ENCODE peak calls at places on chromosomes 3 and 15, in five cellular contexts. H, M, E, C and W are unnamed samples. For H3K4me1, the result is how much of the 10 kb centered on the place peaks cover.

GRCh38 chr3:45088543-45088942 is 57.6 kb downstream of the CDCP1 start:
- DNase-seq in M (no peak), C (peak), H (peak), E (no peak), W (peak)

GRCh38 chr15:62644216-62644873 is 398.2 kb upstream of the TPM1 start:
- DNase-seq in C (no peak), M (no peak), E (no peak), H (no peak), W (no peak)

GRCh38 chr3:143674100-143674968 is 173.9 kb downstream of the SLC9A9 start:
- DNase-seq in M (peak), C (peak), H (peak), E (peak), W (peak)

GRCh38 chr15:65406402-65407000 is 16.2 kb downstream of the IGDCC4 start:
- DNase-seq in E (no peak), C (no peak), M (no peak), H (no peak), W (no peak)

GRCh38 chr3:136543385-136543784 is 208.8 kb downstream of the STAG1 start:
- DNase-seq in M (no peak), E (no peak), H (no peak), C (no peak), W (no peak)

GRCh38 chr3:114112696-114113095 is 56.2 kb downstream of the QTRT2 start:
- DNase-seq in C (no peak), E (no peak), M (no peak), H (no peak), W (no peak)

GRCh38 chr3:196454935-196455334 is 22.7 kb upstream of the UBXN7 start:
- DNase-seq in C (no peak), E (no peak), M (no peak), H (no peak), W (no peak)

GRCh38 chr3:114014211-114014610 is 42.1 kb downstream of the CCDC191 start:
- DNase-seq in C (no peak), E (no peak), M (no peak), H (no peak), W (peak)

GRCh38 chr3:56314842-56315241 is 153.4 kb downstream of the ERC2 start:
- DNase-seq in M (no peak), H (no peak), C (peak), E (no peak), W (no peak)

GRCh38 chr15:44596511-44597010 is 59.6 kb downstream of the EIF3J start:
- DNase-seq in H (no peak), M (no peak), E (no peak), C (no peak), W (no peak)

GRCh38 chr15:56491110-56491722 is 26.3 kb upstream of the MNS1 start:
- DNase-seq in C (peak), H (peak), E (peak), M (peak), W (peak)

GRCh38 chr3:160132226-160132625 is 93.0 kb upstream of the C3orf80 start:
- DNase-seq in H (no peak), E (no peak), M (no peak), C (no peak), W (no peak)

GRCh38 chr3:147189016-147189415 is 217.3 kb downstream of the ZIC4 start:
- DNase-seq in C (no peak), H (no peak), M (no peak), E (no peak), W (no peak)

GRCh38 chr3:39294446-39295183 is 14.8 kb upstream of the CX3CR1 start:
- DNase-seq in M (no peak), E (no peak), H (no peak), C (no peak), W (no peak)

GRCh38 chr15:89776274-89777072 is at the start of gene MESP2:
- DNase-seq in H (peak), M (peak), C (peak), E (peak), W (peak)

GRCh38 chr3:113166719-113167492 is 44.5 kb upstream of the BOC start:
- DNase-seq in H (peak), C (peak), E (peak), M (peak), W (no peak)

GRCh38 chr3:113629941-113630340 is 66.5 kb downstream of the USF3 start:
- DNase-seq in C (no peak), M (no peak), H (peak), E (no peak), W (no peak)

GRCh38 chr3:153245661-153246060 is 83.6 kb downstream of the RAP2B start:
- DNase-seq in E (no peak), C (no peak), M (no peak), H (no peak), W (no peak)

GRCh38 chr3:47159153-47159552 is 4.8 kb downstream of the SETD2 start:
- DNase-seq in E (no peak), M (no peak), H (no peak), C (no peak), W (no peak)

DNA sequence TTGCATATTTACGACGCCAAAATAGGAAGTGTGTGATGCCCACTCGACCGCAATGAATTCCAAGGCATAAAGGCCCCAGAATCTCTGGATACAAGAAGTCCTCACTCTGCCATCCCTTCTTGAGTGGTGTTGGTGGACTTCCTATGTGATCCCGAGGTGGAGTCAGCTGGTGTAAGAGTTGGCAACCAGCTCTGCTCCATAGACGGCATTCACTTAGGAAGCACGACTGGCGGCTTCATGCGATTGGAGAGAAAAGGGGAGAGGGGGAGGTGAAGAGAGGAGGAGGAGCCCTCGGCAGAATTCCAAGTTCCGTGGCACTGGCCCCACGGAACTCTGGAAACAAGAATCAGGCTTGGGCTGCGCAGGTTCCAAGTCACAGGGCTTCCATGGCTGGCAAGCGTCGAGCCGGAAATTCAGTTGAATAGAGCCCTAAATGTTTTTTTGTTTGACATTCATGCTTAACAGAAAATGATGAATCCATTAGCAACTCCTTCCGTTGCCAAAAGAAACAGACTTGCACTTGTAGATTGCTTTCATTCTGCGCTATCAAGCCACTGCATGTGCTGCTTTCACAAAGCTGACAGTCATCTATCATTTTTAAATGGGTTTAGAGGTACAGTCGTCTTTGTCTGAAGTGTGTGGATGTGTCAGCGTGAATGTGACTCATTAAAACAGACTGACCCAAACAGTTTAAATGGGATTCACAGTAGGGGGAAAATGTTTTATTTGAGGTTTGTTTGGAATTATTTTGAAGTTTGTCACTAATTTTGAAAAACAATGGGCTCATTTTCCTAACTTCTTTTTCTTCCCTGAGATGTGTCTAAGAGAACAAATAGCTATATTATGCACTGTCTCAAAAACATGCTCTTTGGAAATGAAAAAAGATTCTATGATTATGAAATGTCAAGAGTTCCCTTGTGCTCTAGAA is 428.3 kb upstream of the ATP11B start:
- DNase-seq in H (peak), C (peak), M (no peak), E (no peak), W (no peak)
- H3K27ac ChIP-seq in H (no peak), C (no peak), M (no peak), E (no peak), W (no peak)

DNA sequence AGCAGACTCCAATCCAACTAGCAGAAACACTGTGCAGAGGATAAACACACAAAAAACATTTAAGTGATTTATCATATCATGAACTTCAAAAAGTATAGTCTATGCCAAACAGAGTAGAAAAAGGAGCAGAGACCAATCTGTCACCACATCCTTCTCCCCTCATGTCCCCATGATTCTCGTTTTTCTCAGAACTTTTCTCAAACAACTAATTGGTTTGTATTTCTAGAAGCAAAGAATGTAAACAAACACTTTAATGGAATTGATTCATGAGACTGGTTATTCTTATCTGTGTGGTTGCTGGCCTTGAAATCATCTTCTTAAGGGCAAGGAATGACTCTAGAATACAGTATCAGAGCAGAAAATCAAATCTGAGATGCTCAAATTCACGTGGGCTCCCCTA is 294.2 kb upstream of the THBS1 start:
- DNase-seq in H (no peak), E (no peak), M (no peak), C (no peak), W (no peak)
- H3K4me1 ChIP-seq in H (under half), E (under half), M (under half), C (under half), W (under half)

DNA sequence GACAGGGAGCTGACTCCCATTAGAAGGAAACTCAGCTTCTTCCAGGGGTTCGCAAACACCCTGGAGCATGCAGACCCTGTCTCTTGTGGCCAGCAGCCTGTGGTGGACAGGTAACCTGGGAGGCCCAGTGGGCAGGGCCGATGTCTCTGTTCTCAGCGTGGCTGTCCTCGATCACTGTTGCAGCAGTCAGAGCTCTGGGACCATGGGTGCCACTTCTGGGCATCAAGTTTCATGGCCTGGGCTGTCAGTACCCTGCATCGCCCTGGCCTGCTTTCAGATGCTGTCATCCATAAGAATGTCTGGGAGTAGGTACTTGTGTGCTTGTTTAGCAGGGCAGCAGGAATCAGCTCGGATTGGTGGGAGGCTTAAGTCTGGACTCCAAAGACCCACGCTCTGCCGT is 54.4 kb downstream of the SLC6A6 start:
- DNase-seq in H (no peak), C (no peak), M (no peak), E (no peak), W (no peak)
- TF ChIP-seq POLR2A in H (no peak), C (no peak), M (no peak), E (no peak), W (no peak)

DNA sequence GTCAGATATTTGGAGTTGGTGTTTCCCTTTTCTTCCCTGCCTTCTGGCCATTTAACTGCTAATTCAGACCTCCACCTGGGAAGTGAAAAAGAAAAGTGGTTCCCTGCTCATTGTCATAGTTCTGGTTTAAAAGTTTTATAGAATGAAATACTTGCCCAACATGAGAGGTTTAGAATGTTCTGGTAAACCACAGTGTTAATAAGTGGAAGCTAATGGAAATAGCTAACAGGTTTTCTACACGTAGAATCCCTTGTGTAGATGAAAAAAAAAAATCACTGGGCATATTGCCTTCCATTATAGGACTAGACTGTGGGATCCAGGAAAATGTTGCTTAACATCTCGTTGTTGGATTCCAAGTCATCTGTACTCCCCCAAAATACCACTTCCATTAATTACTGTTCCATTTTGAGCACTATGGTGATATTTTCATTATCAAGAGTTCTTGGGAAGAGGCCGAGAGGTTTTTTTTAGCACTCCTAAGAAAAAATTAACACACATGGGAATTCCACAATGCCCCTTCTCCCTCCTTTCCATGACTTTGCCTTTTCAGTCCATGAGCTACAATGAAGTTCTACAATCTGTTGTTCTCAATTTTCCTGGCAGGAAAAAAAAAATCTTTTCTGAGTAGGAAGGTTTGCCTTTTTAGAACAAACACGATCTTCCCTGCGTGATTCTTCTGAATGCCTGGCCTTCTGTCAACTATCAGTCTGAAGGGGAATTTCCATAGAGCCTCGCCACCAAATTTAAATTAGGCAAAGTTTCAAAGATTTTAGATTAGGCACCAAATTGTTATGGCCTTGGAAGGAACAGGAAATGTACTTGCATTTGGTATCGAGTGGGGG is 74.4 kb upstream of the CTDSPL start:
- DNase-seq in E (no peak), C (no peak), H (no peak), M (no peak), W (peak)
- H3K27ac ChIP-seq in E (peak), C (peak), H (peak), M (no peak), W (peak)

GRCh38 chr3:23217872-23218554 is 14.9 kb downstream of the UBE2E2 start:
- DNase-seq in E (no peak), C (no peak), H (no peak), M (no peak), W (no peak)

GRCh38 chr3:23221136-23221535 is 18.0 kb downstream of the UBE2E2 start:
- DNase-seq in M (no peak), E (no peak), H (no peak), C (no peak), W (no peak)

GRCh38 chr3:23213813-23214212 is 10.7 kb downstream of the UBE2E2 start:
- DNase-seq in E (no peak), M (no peak), C (no peak), H (no peak), W (no peak)

GRCh38 chr3:23219552-23219951 is 16.4 kb downstream of the UBE2E2 start:
- DNase-seq in H (no peak), E (no peak), M (no peak), C (no peak), W (no peak)

DNA sequence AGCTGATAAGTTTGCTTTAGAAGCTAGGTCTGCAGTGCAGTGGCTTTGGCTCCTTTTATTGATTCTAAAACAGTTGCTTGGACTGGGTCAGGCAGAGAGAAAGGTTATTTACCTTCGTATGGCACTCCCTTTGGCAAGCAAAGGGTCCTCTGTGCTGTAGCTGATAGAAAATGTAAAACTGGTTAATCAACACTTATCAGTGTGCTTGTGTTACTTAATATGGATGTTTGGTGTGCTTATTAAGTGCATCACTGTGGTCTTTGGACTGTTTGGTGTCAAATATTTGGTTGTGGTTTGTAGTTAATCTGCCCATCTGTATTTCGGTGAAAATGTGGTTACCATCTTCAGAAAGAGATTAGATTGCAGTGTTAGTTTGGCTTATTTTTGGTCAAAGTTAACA is 16.0 kb downstream of the UBE2E2 start:
- DNase-seq in C (no peak), M (no peak), H (no peak), E (no peak), W (no peak)
- H3K4me1 ChIP-seq in C (under half), M (under half), H (under half), E (under half), W (under half)

GRCh38 chr3:193016437-193016887 is 98.8 kb upstream of the MB21D2 start:
- DNase-seq in M (peak), H (no peak), E (peak), C (no peak), W (peak)

GRCh38 chr3:193014961-193015360 is 97.3 kb upstream of the MB21D2 start:
- DNase-seq in C (no peak), H (no peak), E (no peak), M (no peak), W (no peak)

GRCh38 chr3:193010191-193010590 is 92.5 kb upstream of the MB21D2 start:
- DNase-seq in C (no peak), H (no peak), M (no peak), E (no peak), W (no peak)

GRCh38 chr3:193008654-193009053 is 91.0 kb upstream of the MB21D2 start:
- DNase-seq in C (no peak), E (no peak), M (no peak), H (no peak), W (no peak)

GRCh38 chr3:193011956-193012355 is 94.3 kb upstream of the MB21D2 start:
- DNase-seq in E (no peak), H (no peak), M (no peak), C (no peak), W (no peak)
- TF ChIP-seq POLR2A in E (no peak), H (no peak), M (no peak), C (no peak), W (no peak)

GRCh38 chr3:52021869-52022268 is 26.2 kb upstream of the RPL29 start:
- DNase-seq in E (peak), C (no peak), H (no peak), M (no peak), W (peak)

GRCh38 chr3:52023860-52024764 is 28.4 kb upstream of the RPL29 start:
- DNase-seq in C (no peak), M (no peak), E (no peak), H (no peak), W (no peak)

GRCh38 chr3:52022323-52023100 is 26.8 kb upstream of the RPL29 start:
- DNase-seq in E (peak), C (no peak), H (no peak), M (no peak), W (no peak)

GRCh38 chr3:52024765-52025452 is 29.2 kb upstream of the RPL29 start:
- DNase-seq in H (no peak), E (no peak), C (no peak), M (no peak), W (no peak)

GRCh38 chr3:52023101-52023770 is 27.5 kb upstream of the RPL29 start:
- DNase-seq in E (no peak), M (no peak), C (no peak), H (no peak), W (no peak)
- H3K27ac ChIP-seq in E (peak), M (no peak), C (no peak), H (no peak), W (no peak)

GRCh38 chr3:169867584-169868211 is 2.0 kb downstream of the LRRC31 start:
- DNase-seq in M (no peak), C (no peak), H (no peak), E (no peak), W (no peak)
- H3K4me1 ChIP-seq in M (under half), C (under half), H (under half), E (under half), W (under half)

GRCh38 chr3:149378420-149379388 is 1.3 kb upstream of the TM4SF1 start:
- DNase-seq in E (no peak), H (no peak), M (no peak), C (peak), W (no peak)

GRCh38 chr3:149375824-149376196 is 1.6 kb downstream of the TM4SF1 start:
- DNase-seq in C (no peak), H (no peak), E (no peak), M (no peak), W (no peak)

GRCh38 chr3:149376728-149377407 is 581 bp downstream of the TM4SF1 start:
- DNase-seq in E (no peak), C (no peak), M (no peak), H (no peak), W (peak)

GRCh38 chr3:149375164-149375823 is 2.2 kb downstream of the TM4SF1 start:
- DNase-seq in C (no peak), M (no peak), H (no peak), E (no peak), W (no peak)

DNA sequence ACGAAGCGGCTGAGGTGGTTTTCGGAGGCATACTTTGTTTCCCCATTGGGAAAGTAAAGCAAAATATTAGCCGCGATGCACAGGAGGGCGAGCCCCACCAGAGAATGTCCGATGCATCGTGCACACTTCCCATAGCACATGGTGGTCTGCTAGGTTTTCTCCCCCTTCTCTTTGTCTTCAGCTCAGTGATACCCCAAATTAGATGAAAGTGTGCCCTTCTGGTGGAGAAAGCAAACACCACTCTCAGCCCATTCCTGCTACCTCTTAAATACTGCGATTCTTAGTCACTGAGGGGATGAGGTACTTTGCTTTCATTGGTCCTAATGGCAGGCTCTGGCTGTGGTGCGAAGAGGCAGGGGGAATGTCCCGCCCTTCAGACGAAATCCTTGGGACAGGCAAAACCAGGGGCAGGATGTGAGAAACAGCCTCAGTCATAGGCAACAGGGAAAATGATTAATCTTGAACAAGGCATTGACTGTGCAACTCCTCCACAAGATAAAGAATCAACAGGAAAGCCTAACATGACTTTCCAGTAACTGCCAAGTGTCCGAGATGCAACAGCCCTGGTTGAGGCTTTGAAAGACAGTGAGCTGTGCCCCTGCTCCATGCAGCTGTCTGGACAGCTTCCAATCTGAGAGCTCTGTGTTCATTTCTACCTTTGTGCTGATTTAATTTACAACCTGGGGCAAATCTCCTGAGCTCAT is at the start of gene TM4SF1:
- DNase-seq in E (peak), M (peak), C (peak), H (peak), W (peak)
- TF ChIP-seq POLR2A in E (peak), M (no peak), C (peak), H (peak), W (peak)